ENCODE peak calls at places on chromosomes 13 and 19, in five cellular contexts. M, O, W, C and X are unnamed samples.

GRCh38 chr19:18763674-18764590 is 27.2 kb downstream of the COMP start:
- DNase-seq in C (no peak), M (no peak), W (no peak), O (no peak), X (no peak)

GRCh38 chr13:30308548-30308947 is 1.2 kb upstream of the KATNAL1 start:
- DNase-seq in W (no peak), M (no peak), C (no peak), O (no peak), X (no peak)

GRCh38 chr13:106318941-106319411 is 216.5 kb downstream of the EFNB2 start:
- DNase-seq in W (no peak), C (no peak), O (no peak), M (peak), X (no peak)

GRCh38 chr13:99694251-99694650 is 193.0 kb downstream of the TM9SF2 start:
- DNase-seq in M (no peak), O (no peak), C (no peak), W (no peak), X (no peak)

GRCh38 chr13:38686635-38687245 is at the start of gene FREM2:
- DNase-seq in M (no peak), W (peak), C (no peak), O (no peak), X (no peak)

GRCh38 chr13:76538004-76538403 is 348.2 kb downstream of the KCTD12 start:
- DNase-seq in W (no peak), C (no peak), M (no peak), O (no peak), X (no peak)

GRCh38 chr19:29385191-29385795 is 140.5 kb upstream of the VSTM2B start:
- DNase-seq in W (no peak), M (no peak), O (no peak), C (no peak), X (no peak)

GRCh38 chr19:2095338-2095938 is 688 bp downstream of the MOB3A start:
- DNase-seq in M (no peak), O (no peak), C (no peak), W (no peak), X (no peak)

GRCh38 chr19:18587561-18587960 is 1.0 kb upstream of the REX1BD start:
- DNase-seq in O (no peak), W (no peak), M (no peak), C (no peak), X (no peak)

GRCh38 chr19:53576941-53577653 is 39.2 kb downstream of the ZNF331 start:
- DNase-seq in W (no peak), M (no peak), O (no peak), C (no peak), X (no peak)

GRCh38 chr13:99610702-99611289 is 109.5 kb downstream of the TM9SF2 start:
- DNase-seq in C (no peak), W (no peak), O (no peak), M (no peak), X (no peak)

GRCh38 chr19:1438035-1438932 is at the start of gene RPS15:
- DNase-seq in C (peak), M (peak), W (peak), O (peak), X (peak)

GRCh38 chr19:4067396-4068057 is 828 bp upstream of the ZBTB7A start:
- DNase-seq in O (no peak), W (no peak), M (no peak), C (no peak), X (no peak)

GRCh38 chr19:1054102-1055027 is 12.6 kb upstream of the ARHGAP45 start:
- DNase-seq in O (no peak), M (no peak), W (no peak), C (no peak), X (no peak)

GRCh38 chr19:4538601-4538954 is 1.3 kb downstream of the LRG1 start:
- DNase-seq in C (no peak), M (no peak), W (no peak), O (no peak), X (no peak)

GRCh38 chr13:34926513-34926912 is 15.6 kb upstream of the NBEA start:
- DNase-seq in W (no peak), M (peak), O (no peak), C (no peak), X (no peak)

GRCh38 chr13:110886475-110887241 is 28.2 kb downstream of the ANKRD10 start:
- DNase-seq in W (no peak), M (no peak), O (no peak), C (no peak), X (no peak)

GRCh38 chr19:21202865-21203494 is 61.1 kb downstream of the ZNF431 start:
- DNase-seq in W (no peak), O (peak), M (peak), C (no peak), X (no peak)

GRCh38 chr13:22793598-22794134 is 387.1 kb upstream of the SGCG start:
- DNase-seq in M (no peak), W (peak), C (no peak), O (no peak), X (no peak)

GRCh38 chr19:7648265-7649014 is 11.5 kb downstream of the STXBP2 start:
- DNase-seq in C (no peak), M (no peak), W (no peak), O (no peak), X (no peak)

GRCh38 chr19:55257461-55258411 is 1.1 kb downstream of the PPP6R1 start:
- DNase-seq in C (no peak), O (no peak), W (no peak), M (no peak), X (no peak)

GRCh38 chr19:27935669-27936068 is 1277.3 kb downstream of the UQCRFS1 start:
- DNase-seq in C (no peak), M (no peak), O (no peak), W (no peak), X (no peak)

GRCh38 chr19:17938092-17938845 is 5.5 kb downstream of the CCDC124 start:
- DNase-seq in O (peak), M (no peak), C (peak), W (peak), X (peak)

GRCh38 chr13:94579063-94579462 is 16.9 kb downstream of the TGDS start:
- DNase-seq in W (no peak), C (no peak), O (no peak), M (no peak), X (no peak)

GRCh38 chr19:23437901-23438300 is 42.6 kb upstream of the ZNF91 start:
- DNase-seq in W (no peak), O (no peak), C (no peak), M (no peak), X (no peak)

GRCh38 chr13:44093607-44094583 is 214.2 kb downstream of the LACC1 start:
- DNase-seq in W (no peak), C (no peak), M (no peak), O (no peak), X (no peak)

GRCh38 chr13:73657821-73658540 is 476.2 kb downstream of the KLF12 start:
- DNase-seq in M (no peak), C (no peak), O (no peak), W (no peak), X (no peak)

GRCh38 chr13:43755844-43756243 is 30.9 kb downstream of the ENOX1 start:
- DNase-seq in M (no peak), C (no peak), O (no peak), W (no peak), X (no peak)

GRCh38 chr13:108681986-108682562 is 52.7 kb downstream of the MYO16 start:
- DNase-seq in M (no peak), O (no peak), W (no peak), C (no peak), X (no peak)

GRCh38 chr13:102376314-102376713 is 25.5 kb downstream of the FGF14 start:
- DNase-seq in W (no peak), O (no peak), C (no peak), M (no peak), X (no peak)

GRCh38 chr19:3723883-3724282 is 15.7 kb downstream of the TJP3 start:
- DNase-seq in M (no peak), C (no peak), O (no peak), W (no peak), X (no peak)

GRCh38 chr13:91879360-91879759 is 480.9 kb downstream of the GPC5 start:
- DNase-seq in M (no peak), C (no peak), O (no peak), W (no peak), X (no peak)

GRCh38 chr19:2546128-2547032 is 70.5 kb downstream of the GADD45B start:
- DNase-seq in C (no peak), W (peak), O (no peak), M (no peak), X (peak)

GRCh38 chr19:14073925-14074838 is 1.6 kb downstream of the MISP3 start:
- DNase-seq in W (peak), C (no peak), M (no peak), O (no peak), X (no peak)

GRCh38 chr13:112967666-112968379 is 1.2 kb upstream of the MCF2L start:
- DNase-seq in M (no peak), O (no peak), W (no peak), C (no peak), X (no peak)

GRCh38 chr13:79043208-79043607 is 362.8 kb downstream of the RBM26 start:
- DNase-seq in O (no peak), W (no peak), C (no peak), M (no peak), X (no peak)

GRCh38 chr13:51613535-51613934 is 29.3 kb downstream of the WDFY2 start:
- DNase-seq in C (no peak), O (no peak), W (no peak), M (no peak), X (no peak)